ENCODE peak calls at places on chromosomes 2 and 18, in seven cellular contexts. K is breast epithelium, R is adrenal gland, P is heart left ventricle, M is IMR-90, A is uterus, I is endothelial cell of umbilical vein. H is an unnamed sample.

GRCh38 chr2:234401376-234401775 is 95.5 kb downstream of the ARL4C start:
- DNase-seq in K (no peak), R (no peak), P (no peak), M (no peak), A (no peak), I (no peak), H (no peak)

GRCh38 chr2:237242091-237242536 is 156.4 kb downstream of the COPS8 start:
- DNase-seq in K (no peak), R (no peak), P (no peak), M (peak; percentile 30), A (no peak), I (no peak), H (no peak)

GRCh38 chr2:127052068-127052770 is 54.7 kb downstream of the BIN1 start:
- DNase-seq in K (peak; percentile 51), R (no peak), P (no peak), M (no peak), A (no peak), I (no peak), H (no peak)

GRCh38 chr2:169961911-169962310 is 134.7 kb downstream of the UBR3 start:
- DNase-seq in K (no peak), R (peak; percentile 40), P (peak; percentile 28), M (peak; percentile 88), A (no peak), I (no peak), H (no peak)

GRCh38 chr2:169247231-169247630 is 115.1 kb downstream of the LRP2 start:
- DNase-seq in K (no peak), R (no peak), P (no peak), M (no peak), A (no peak), I (no peak), H (no peak)

GRCh38 chr2:37679072-37679695 is 7.7 kb upstream of the CDC42EP3 start:
- DNase-seq in K (no peak), R (no peak), P (no peak), M (no peak), A (no peak), I (no peak), H (no peak)

GRCh38 chr2:173874003-173874898 is 90.9 kb downstream of the SP3 start:
- DNase-seq in K (no peak), R (no peak), P (no peak), M (no peak), A (no peak), I (no peak), H (peak; percentile 52)

GRCh38 chr2:18446715-18447114 is 113.7 kb downstream of the RDH14 start:
- DNase-seq in K (no peak), R (no peak), P (no peak), M (no peak), A (no peak), I (no peak), H (no peak)

GRCh38 chr2:67259581-67260347 is 137.4 kb upstream of the ETAA1 start:
- DNase-seq in K (no peak), R (peak; percentile 13), P (peak; percentile 67), M (peak; percentile 94), A (peak; percentile 69), I (peak; percentile 61), H (no peak)

GRCh38 chr2:44233450-44234128 is 41.7 kb upstream of the SLC3A1 start:
- DNase-seq in K (no peak), R (no peak), P (no peak), M (peak; percentile 85), A (no peak), I (peak; percentile 82), H (no peak)

GRCh38 chr2:66495788-66496640 is 61.1 kb downstream of the MEIS1 start:
- DNase-seq in K (peak; percentile 72), R (peak; percentile 65), P (peak; percentile 52), M (peak; percentile 96), A (peak; percentile 79), I (peak; percentile 26), H (no peak)

GRCh38 chr2:227623225-227623624 is 5.9 kb downstream of the SCYGR4 start:
- DNase-seq in K (no peak), R (no peak), P (no peak), M (peak; percentile 75), A (no peak), I (peak; percentile 59), H (no peak)

GRCh38 chr2:43255249-43255960 is 29.0 kb upstream of the ZFP36L2 start:
- DNase-seq in K (no peak), R (no peak), P (no peak), M (no peak), A (no peak), I (no peak), H (no peak)

GRCh38 chr2:49934481-49934880 is 780.2 kb upstream of the FSHR start:
- DNase-seq in K (no peak), R (no peak), P (no peak), M (no peak), A (no peak), I (no peak), H (no peak)

GRCh38 chr2:200044453-200044852 is 89.1 kb downstream of the MAIP1 start:
- DNase-seq in K (no peak), R (no peak), P (no peak), M (no peak), A (no peak), I (no peak), H (no peak)

GRCh38 chr18:63137999-63138448 is 181.5 kb downstream of the BCL2 start:
- DNase-seq in K (no peak), R (peak; percentile 29), P (peak; percentile 59), M (no peak), A (no peak), I (peak; percentile 85), H (no peak)

GRCh38 chr2:86081724-86082123 is 24.0 kb downstream of the POLR1A start:
- DNase-seq in K (no peak), R (peak; percentile 77), P (no peak), M (no peak), A (no peak), I (no peak), H (no peak)

GRCh38 chr18:79507076-79507545 is 111.4 kb downstream of the NFATC1 start:
- DNase-seq in K (peak; percentile 61), R (peak; percentile 42), P (peak; percentile 88), M (no peak), A (peak; percentile 63), I (peak; percentile 96), H (no peak)

GRCh38 chr2:239266436-239266770 is 134.4 kb downstream of the HDAC4 start:
- DNase-seq in K (no peak), R (no peak), P (no peak), M (no peak), A (no peak), I (no peak), H (no peak)

GRCh38 chr2:216362730-216363129 is 9.6 kb downstream of the MARCHF4 start:
- DNase-seq in K (no peak), R (no peak), P (no peak), M (peak; percentile 92), A (no peak), I (peak; percentile 87), H (no peak)

GRCh38 chr18:40469851-40470250 is 1485.2 kb upstream of the PIK3C3 start:
- DNase-seq in K (no peak), R (no peak), P (no peak), M (no peak), A (no peak), I (no peak), H (no peak)

GRCh38 chr2:189492451-189492850 is 51.2 kb downstream of the WDR75 start:
- DNase-seq in K (no peak), R (no peak), P (no peak), M (peak; percentile 69), A (no peak), I (no peak), H (no peak)

GRCh38 chr2:10413488-10413887 is 34.6 kb downstream of the ODC1 start:
- DNase-seq in K (no peak), R (no peak), P (no peak), M (no peak), A (no peak), I (no peak), H (no peak)
- H3K27ac ChIP-seq in K (no peak overlapping the region), R (no peak overlapping the region), P (no peak overlapping the region), M (no peak overlapping the region), A (peak overlapping the region; percentile 68), I (no peak overlapping the region), H (no peak overlapping the region)

DNA sequence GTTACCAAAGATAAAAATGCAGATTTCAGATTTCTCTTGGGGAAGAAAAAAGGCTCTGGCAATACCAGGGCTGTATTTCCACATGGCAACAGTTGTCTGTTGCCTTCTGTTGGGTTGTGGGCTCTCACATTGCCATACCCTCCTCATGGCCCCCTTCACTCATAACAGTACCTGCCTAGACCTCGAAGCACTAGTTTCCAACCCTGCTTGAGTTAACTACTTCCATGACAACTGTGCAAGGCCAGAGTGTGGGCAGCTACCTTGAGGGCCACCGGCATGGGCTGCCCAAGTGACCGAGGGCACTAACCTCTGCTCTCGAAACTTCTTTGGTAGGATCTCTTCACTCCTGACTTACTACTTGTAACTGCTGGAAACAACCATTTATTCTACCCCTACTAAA is 2.5 kb upstream of the ACTR3 start:
- DNase-seq in K (no peak), R (no peak), P (no peak), M (no peak), A (no peak), I (no peak), H (no peak)
- TF ChIP-seq POLR2A in K (no peak), R (no peak), P (no peak), M (no peak), A (no peak), I (no peak), H (no peak)

DNA sequence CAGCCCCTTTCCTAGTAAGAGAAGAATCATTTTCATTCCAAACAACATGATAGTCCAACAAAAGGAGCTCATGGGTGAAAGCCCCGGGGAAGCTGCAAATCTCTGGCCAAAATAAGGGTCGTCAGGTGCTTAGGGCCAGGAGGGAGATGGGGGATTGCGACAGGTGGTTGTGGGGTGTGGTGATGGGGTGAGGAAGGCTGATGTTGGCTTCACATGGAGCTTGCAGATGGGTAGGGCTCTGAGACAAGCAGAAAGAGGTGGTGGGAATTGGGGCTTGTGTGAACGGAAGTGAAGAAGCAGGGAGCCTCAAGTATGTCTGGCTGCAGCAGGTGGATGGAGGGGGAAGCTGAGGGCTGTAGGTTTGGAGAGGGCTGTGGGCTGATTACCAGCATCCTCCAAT is 126.1 kb downstream of the CLIP4 start:
- DNase-seq in K (no peak), R (no peak), P (no peak), M (no peak), A (no peak), I (no peak), H (no peak)
- H3K27ac ChIP-seq in K (no peak overlapping the region), R (no peak overlapping the region), P (no peak overlapping the region), M (no peak overlapping the region), A (no peak overlapping the region), I (no peak overlapping the region), H (no peak overlapping the region)

GRCh38 chr2:105911425-105911824 is 166.7 kb downstream of the NCK2 start:
- DNase-seq in K (no peak), R (no peak), P (no peak), M (no peak), A (no peak), I (no peak), H (no peak)
- TF ChIP-seq POLR2A in K (no peak), R (no peak), P (no peak), M (no peak), A (no peak), I (no peak), H (no peak)